ENCODE peak calls at places on chromosomes 1 and 21, in four cellular contexts. One of them, this sample, is unnamed.

GRCh38 chr21:37916795-37917142 is 512 bp upstream of the KCNJ6 start:
- DNase-seq in K562: peak; percentile 65
- DNase-seq in HepG2: peak; percentile 3
- DNase-seq in GM12878: no peak
- DNase-seq in this sample: peak; percentile 63

GRCh38 chr1:8193840-8194406 is 124.0 kb upstream of the SLC45A1 start:
- DNase-seq in K562: no peak
- DNase-seq in HepG2: no peak
- DNase-seq in GM12878: no peak
- DNase-seq in this sample: no peak

GRCh38 chr1:238658766-238659165 is 727.6 kb upstream of the CHRM3 start:
- DNase-seq in K562: no peak
- DNase-seq in HepG2: no peak
- DNase-seq in GM12878: no peak
- DNase-seq in this sample: no peak

GRCh38 chr1:44512313-44512885 is 107.3 kb downstream of the RNF220 start:
- DNase-seq in K562: no peak
- DNase-seq in HepG2: no peak
- DNase-seq in GM12878: no peak
- DNase-seq in this sample: no peak

GRCh38 chr1:179034720-179035119 is 9.0 kb downstream of the FAM20B start:
- DNase-seq in K562: no peak
- DNase-seq in HepG2: no peak
- DNase-seq in GM12878: peak; percentile 77
- DNase-seq in this sample: no peak

GRCh38 chr1:116067564-116067887 is 43.7 kb upstream of the MAB21L3 start:
- DNase-seq in K562: no peak
- DNase-seq in HepG2: no peak
- DNase-seq in GM12878: no peak
- DNase-seq in this sample: no peak

GRCh38 chr1:38052750-38053415 is 6.3 kb upstream of the POU3F1 start:
- DNase-seq in K562: peak; percentile 48
- DNase-seq in HepG2: no peak
- DNase-seq in GM12878: peak; percentile 58
- DNase-seq in this sample: no peak

GRCh38 chr1:209368864-209369598 is 214.5 kb upstream of the CAMK1G start:
- DNase-seq in K562: no peak
- DNase-seq in HepG2: no peak
- DNase-seq in GM12878: no peak
- DNase-seq in this sample: no peak

GRCh38 chr1:160643138-160643537 is 3.7 kb downstream of the SLAMF1 start:
- DNase-seq in K562: no peak
- DNase-seq in HepG2: no peak
- DNase-seq in GM12878: no peak
- DNase-seq in this sample: no peak

GRCh38 chr1:12460911-12461621 is 156.9 kb downstream of the DHRS3 start:
- DNase-seq in K562: peak; percentile 53
- DNase-seq in HepG2: no peak
- DNase-seq in GM12878: no peak
- DNase-seq in this sample: no peak

GRCh38 chr1:80358141-80358540 is 1351.6 kb upstream of the ADGRL4 start:
- DNase-seq in K562: no peak
- DNase-seq in HepG2: no peak
- DNase-seq in GM12878: no peak
- DNase-seq in this sample: no peak

GRCh38 chr1:67939942-67940341 is 106.7 kb upstream of the GNG12 start:
- DNase-seq in K562: no peak
- DNase-seq in HepG2: no peak
- DNase-seq in GM12878: no peak
- DNase-seq in this sample: no peak

GRCh38 chr1:24215226-24215814 is 28.2 kb upstream of the IFNLR1 start:
- DNase-seq in K562: no peak
- DNase-seq in HepG2: no peak
- DNase-seq in GM12878: no peak
- DNase-seq in this sample: no peak

GRCh38 chr1:209652873-209653401 is 712 bp upstream of the LAMB3 start:
- DNase-seq in K562: peak; percentile 45
- DNase-seq in HepG2: peak; percentile 70
- DNase-seq in GM12878: no peak
- DNase-seq in this sample: no peak

GRCh38 chr21:44925027-44925755 is 4.5 kb upstream of the ITGB2 start:
- DNase-seq in K562: no peak
- DNase-seq in HepG2: no peak
- DNase-seq in GM12878: no peak
- DNase-seq in this sample: no peak

GRCh38 chr1:151944110-151944858 is 35.0 kb upstream of the THEM4 start:
- DNase-seq in K562: peak; percentile 20
- DNase-seq in HepG2: no peak
- DNase-seq in GM12878: no peak
- DNase-seq in this sample: no peak

GRCh38 chr1:15191785-15192184 is 38.2 kb downstream of the TMEM51 start:
- DNase-seq in K562: no peak
- DNase-seq in HepG2: no peak
- DNase-seq in GM12878: no peak
- DNase-seq in this sample: no peak

GRCh38 chr21:27134513-27134912 is 167.6 kb upstream of the ADAMTS5 start:
- DNase-seq in K562: no peak
- DNase-seq in HepG2: no peak
- DNase-seq in GM12878: no peak
- DNase-seq in this sample: no peak

GRCh38 chr21:45470087-45470515 is 65.1 kb downstream of the COL18A1 start:
- DNase-seq in K562: no peak
- DNase-seq in HepG2: no peak
- DNase-seq in GM12878: no peak
- DNase-seq in this sample: no peak

GRCh38 chr1:50450861-50451653 is 27.8 kb upstream of the DMRTA2 start:
- DNase-seq in K562: no peak
- DNase-seq in HepG2: no peak
- DNase-seq in GM12878: no peak
- DNase-seq in this sample: no peak

GRCh38 chr1:9852410-9853301 is 28.9 kb upstream of the CLSTN1 start:
- DNase-seq in K562: no peak
- DNase-seq in HepG2: no peak
- DNase-seq in GM12878: no peak
- DNase-seq in this sample: no peak

GRCh38 chr21:38322551-38322950 is 65.8 kb downstream of the KCNJ15 start:
- DNase-seq in K562: no peak
- DNase-seq in HepG2: no peak
- DNase-seq in GM12878: no peak
- DNase-seq in this sample: no peak

GRCh38 chr1:94350350-94350924 is 67.8 kb upstream of the ABCD3 start:
- DNase-seq in K562: no peak
- DNase-seq in HepG2: peak; percentile 31
- DNase-seq in GM12878: no peak
- DNase-seq in this sample: no peak

GRCh38 chr1:247914941-247915662 is 5.0 kb upstream of the OR2T8 start:
- DNase-seq in K562: no peak
- DNase-seq in HepG2: no peak
- DNase-seq in GM12878: no peak
- DNase-seq in this sample: no peak

GRCh38 chr1:183024352-183025337 is 1.4 kb downstream of the LAMC1 start:
- DNase-seq in K562: no peak
- DNase-seq in HepG2: no peak
- DNase-seq in GM12878: no peak
- DNase-seq in this sample: no peak

GRCh38 chr1:154627247-154628121 is 19.5 kb upstream of the ADAR start:
- DNase-seq in K562: peak; percentile 85
- DNase-seq in HepG2: peak; percentile 84
- DNase-seq in GM12878: no peak
- DNase-seq in this sample: peak; percentile 91
- TF ChIP-seq FOXM1 in K562: peak; percentile 50
- TF ChIP-seq FOXM1 in HepG2: no peak
- TF ChIP-seq FOXM1 in GM12878: peak; percentile 10
- TF ChIP-seq FOXM1 in this sample: no peak

GRCh38 chr1:162662013-162662412 is 29.7 kb downstream of the DDR2 start:
- DNase-seq in K562: no peak
- DNase-seq in HepG2: no peak
- DNase-seq in GM12878: no peak
- DNase-seq in this sample: no peak
- TF ChIP-seq SP1 in K562: no peak
- TF ChIP-seq SP1 in HepG2: no peak
- TF ChIP-seq SP1 in GM12878: no peak
- TF ChIP-seq SP1 in this sample: no peak

DNA sequence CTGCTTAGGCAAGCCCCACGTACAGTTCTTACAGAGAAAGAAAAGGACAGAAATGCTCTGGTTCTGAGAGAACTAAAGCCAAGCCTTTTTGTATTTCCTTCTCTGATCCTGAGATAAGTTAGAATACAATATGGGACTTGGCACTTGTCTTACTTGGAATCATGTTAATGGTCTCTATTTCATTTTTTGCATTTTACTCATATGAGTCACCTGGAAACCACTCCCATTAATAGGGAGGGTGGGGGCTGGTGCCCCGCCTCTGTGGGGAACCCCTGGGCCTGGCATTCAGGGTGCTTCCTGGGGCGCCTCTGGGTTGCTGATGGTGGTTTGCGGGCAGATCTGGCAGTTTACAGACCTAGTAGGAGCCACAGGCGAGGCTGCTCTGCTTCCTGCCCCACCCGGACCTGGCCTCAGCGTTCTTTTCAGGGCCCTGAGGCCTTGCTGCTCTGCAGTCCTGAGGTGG is 26.7 kb downstream of the TSPAN2 start:
- DNase-seq in K562: no peak
- DNase-seq in HepG2: no peak
- DNase-seq in GM12878: peak; percentile 23
- DNase-seq in this sample: no peak
- TF ChIP-seq FOXM1 in K562: no peak
- TF ChIP-seq FOXM1 in HepG2: no peak
- TF ChIP-seq FOXM1 in GM12878: no peak
- TF ChIP-seq FOXM1 in this sample: no peak

GRCh38 chr1:167599839-167600581 is 30.0 kb upstream of the RCSD1 start:
- DNase-seq in K562: peak; percentile 59
- DNase-seq in HepG2: peak; percentile 18
- DNase-seq in GM12878: peak; percentile 79
- DNase-seq in this sample: no peak
- TF ChIP-seq SP1 in K562: peak; percentile 32
- TF ChIP-seq SP1 in HepG2: no peak
- TF ChIP-seq SP1 in GM12878: no peak
- TF ChIP-seq SP1 in this sample: no peak

DNA sequence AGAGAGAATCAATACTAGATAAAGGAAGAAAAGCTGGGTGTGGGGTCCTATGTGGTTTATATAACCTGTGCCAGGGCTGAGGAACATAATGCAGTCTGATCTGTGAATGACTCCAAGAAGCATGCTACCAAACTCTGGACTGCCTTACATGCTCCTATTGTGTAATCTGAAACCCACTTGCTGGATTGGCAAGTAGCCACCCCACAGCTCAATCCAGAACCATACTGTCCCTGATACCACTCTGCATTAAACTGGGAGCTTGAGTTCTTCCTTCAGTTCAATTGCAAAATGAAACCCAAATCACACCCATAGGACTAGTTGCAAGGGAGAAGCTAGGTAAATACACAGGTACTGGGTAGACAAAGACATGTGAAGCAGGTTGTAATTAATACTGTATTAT is 115.4 kb upstream of the NEGR1 start:
- DNase-seq in K562: no peak
- DNase-seq in HepG2: no peak
- DNase-seq in GM12878: no peak
- DNase-seq in this sample: no peak
- TF ChIP-seq FOXM1 in K562: no peak
- TF ChIP-seq FOXM1 in HepG2: no peak
- TF ChIP-seq FOXM1 in GM12878: no peak
- TF ChIP-seq FOXM1 in this sample: no peak

GRCh38 chr1:229065613-229066012 is 205.3 kb upstream of the RAB4A start:
- DNase-seq in K562: no peak
- DNase-seq in HepG2: no peak
- DNase-seq in GM12878: no peak
- DNase-seq in this sample: no peak

GRCh38 chr1:229068266-229069043 is 202.5 kb upstream of the RAB4A start:
- DNase-seq in K562: no peak
- DNase-seq in HepG2: no peak
- DNase-seq in GM12878: no peak
- DNase-seq in this sample: no peak

GRCh38 chr1:229069176-229069575 is 201.7 kb upstream of the RAB4A start:
- DNase-seq in K562: no peak
- DNase-seq in HepG2: no peak
- DNase-seq in GM12878: no peak
- DNase-seq in this sample: no peak

GRCh38 chr1:229066591-229066990 is 204.3 kb upstream of the RAB4A start:
- DNase-seq in K562: no peak
- DNase-seq in HepG2: no peak
- DNase-seq in GM12878: no peak
- DNase-seq in this sample: no peak

GRCh38 chr1:229067546-229067945 is 203.4 kb upstream of the RAB4A start:
- DNase-seq in K562: no peak
- DNase-seq in HepG2: no peak
- DNase-seq in GM12878: no peak
- DNase-seq in this sample: no peak
- TF ChIP-seq SP1 in K562: no peak
- TF ChIP-seq SP1 in HepG2: no peak
- TF ChIP-seq SP1 in GM12878: no peak
- TF ChIP-seq SP1 in this sample: no peak

GRCh38 chr1:89195476-89195875 is 3.3 kb downstream of the GBP4 start:
- DNase-seq in K562: no peak
- DNase-seq in HepG2: no peak
- DNase-seq in GM12878: no peak
- DNase-seq in this sample: no peak

GRCh38 chr1:89199515-89199914 is 773 bp upstream of the GBP4 start:
- DNase-seq in K562: no peak
- DNase-seq in HepG2: no peak
- DNase-seq in GM12878: no peak
- DNase-seq in this sample: no peak

GRCh38 chr1:89198500-89199072 is at the start of gene GBP4:
- DNase-seq in K562: no peak
- DNase-seq in HepG2: no peak
- DNase-seq in GM12878: peak; percentile 69
- DNase-seq in this sample: no peak

GRCh38 chr1:89200668-89201488 is 2.1 kb upstream of the GBP4 start:
- DNase-seq in K562: no peak
- DNase-seq in HepG2: no peak
- DNase-seq in GM12878: peak; percentile 69
- DNase-seq in this sample: no peak

DNA sequence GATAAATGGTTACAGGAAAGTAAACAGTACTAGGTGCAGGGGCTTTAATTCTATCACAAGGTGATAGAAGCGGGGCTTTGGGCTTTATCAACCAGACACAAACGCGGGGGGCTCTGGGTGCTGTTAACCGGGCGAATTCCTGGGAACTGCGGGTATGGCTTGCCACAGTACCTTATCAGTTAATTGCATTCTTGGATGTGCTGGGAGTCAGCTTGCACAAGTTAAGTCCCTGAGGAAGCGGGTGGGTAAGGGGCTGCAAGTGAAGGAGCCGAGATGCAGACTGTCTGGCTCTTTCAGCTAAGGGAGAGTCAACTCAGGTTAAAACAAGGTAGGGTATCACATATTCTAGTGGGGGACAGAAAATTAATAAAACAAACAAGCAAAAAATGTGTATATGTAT is 661 bp downstream of the GBP4 start:
- DNase-seq in K562: no peak
- DNase-seq in HepG2: no peak
- DNase-seq in GM12878: no peak
- DNase-seq in this sample: no peak
- TF ChIP-seq FOXM1 in K562: no peak
- TF ChIP-seq FOXM1 in HepG2: no peak
- TF ChIP-seq FOXM1 in GM12878: no peak
- TF ChIP-seq FOXM1 in this sample: no peak

GRCh38 chr1:100340494-100340893 is 11.8 kb upstream of the CDC14A start:
- DNase-seq in K562: peak; percentile 23
- DNase-seq in HepG2: no peak
- DNase-seq in GM12878: no peak
- DNase-seq in this sample: no peak
- TF ChIP-seq SP1 in K562: no peak
- TF ChIP-seq SP1 in HepG2: no peak
- TF ChIP-seq SP1 in GM12878: no peak
- TF ChIP-seq SP1 in this sample: no peak

GRCh38 chr1:213122514-213122929 is 71.5 kb downstream of the RPS6KC1 start:
- DNase-seq in K562: peak; percentile 33
- DNase-seq in HepG2: peak; percentile 48
- DNase-seq in GM12878: no peak
- DNase-seq in this sample: peak; percentile 22
- TF ChIP-seq FOXM1 in K562: no peak
- TF ChIP-seq FOXM1 in HepG2: no peak
- TF ChIP-seq FOXM1 in GM12878: no peak
- TF ChIP-seq FOXM1 in this sample: no peak

This sample was measured in HEK293T.